ENCODE peak calls at places on chromosomes 6 and 20, in eight cellular contexts. J, N, P, H, Y, T, K and U are unnamed samples.
A peak's percentile ranks its signal among the peaks of the same experiment; 100 is the strongest.

GRCh38 chr6:127635091-127635490 is 58.1 kb downstream of the C6orf58 start:
- DNase-seq in J (no peak), N (no peak), P (no peak), H (no peak), Y (no peak), T (no peak), K (no peak), U (no peak)

GRCh38 chr20:33826270-33826897 is 15.2 kb downstream of the CHMP4B start:
- DNase-seq in J (no peak), N (no peak), P (no peak), H (no peak), Y (no peak), T (no peak), K (no peak), U (no peak)

GRCh38 chr6:112249489-112249888 is 4.9 kb downstream of the LAMA4 start:
- DNase-seq in J (no peak), N (no peak), P (no peak), H (no peak), Y (no peak), T (no peak), K (no peak), U (no peak)

GRCh38 chr6:42279144-42279781 is 61.6 kb upstream of the MRPS10 start:
- DNase-seq in J (peak; percentile 54), N (no peak), P (no peak), H (no peak), Y (no peak), T (no peak), K (peak; percentile 56), U (no peak)

GRCh38 chr6:158039178-158039557 is 57.5 kb downstream of the SYNJ2 start:
- DNase-seq in J (no peak), N (no peak), P (peak; percentile 42), H (peak; percentile 8), Y (peak; percentile 21), T (no peak), K (no peak), U (no peak)

GRCh38 chr6:130118236-130118635 is 99.9 kb downstream of the L3MBTL3 start:
- DNase-seq in J (no peak), N (no peak), P (no peak), H (no peak), Y (no peak), T (no peak), K (no peak), U (no peak)

GRCh38 chr6:155107432-155108069 is 112.4 kb downstream of the TIAM2 start:
- DNase-seq in J (no peak), N (no peak), P (no peak), H (no peak), Y (no peak), T (no peak), K (no peak), U (no peak)

GRCh38 chr6:118746100-118746874 is 94.9 kb upstream of the CEP85L start:
- DNase-seq in J (no peak), N (no peak), P (no peak), H (no peak), Y (no peak), T (no peak), K (no peak), U (no peak)

GRCh38 chr6:122286512-122286911 is 112.9 kb upstream of the HSF2 start:
- DNase-seq in J (no peak), N (no peak), P (no peak), H (no peak), Y (no peak), T (no peak), K (no peak), U (no peak)

GRCh38 chr20:50434653-50435396 is 75.4 kb upstream of the PTPN1 start:
- DNase-seq in J (peak; percentile 88), N (no peak), P (no peak), H (no peak), Y (no peak), T (peak; percentile 53), K (no peak), U (no peak)

GRCh38 chr6:42441661-42442081 is 10.1 kb downstream of the TRERF1 start:
- DNase-seq in J (no peak), N (no peak), P (peak; percentile 27), H (no peak), Y (peak; percentile 78), T (no peak), K (no peak), U (no peak)

GRCh38 chr20:45111799-45112471 is 3.0 kb downstream of the WFDC5 start:
- DNase-seq in J (no peak), N (peak; percentile 28), P (no peak), H (no peak), Y (peak; percentile 66), T (no peak), K (no peak), U (no peak)

GRCh38 chr6:2733324-2733723 is 17.4 kb downstream of the MYLK4 start:
- DNase-seq in J (peak; percentile 71), N (peak; percentile 61), P (peak; percentile 72), H (peak; percentile 55), Y (no peak), T (no peak), K (peak; percentile 83), U (no peak)

GRCh38 chr6:42226251-42227143 is 8.8 kb upstream of the MRPS10 start:
- DNase-seq in J (no peak), N (no peak), P (no peak), H (no peak), Y (no peak), T (peak; percentile 38), K (no peak), U (no peak)

GRCh38 chr6:109801794-109802193 is 110.7 kb downstream of the FIG4 start:
- DNase-seq in J (no peak), N (no peak), P (no peak), H (no peak), Y (no peak), T (no peak), K (no peak), U (no peak)

GRCh38 chr20:47258745-47259695 is 97.5 kb downstream of the ZMYND8 start:
- DNase-seq in J (peak; percentile 74), N (no peak), P (no peak), H (peak; percentile 53), Y (no peak), T (no peak), K (peak; percentile 53), U (no peak)

GRCh38 chr6:3795836-3796395 is 44.4 kb upstream of the PXDC1 start:
- DNase-seq in J (no peak), N (no peak), P (no peak), H (no peak), Y (no peak), T (no peak), K (no peak), U (peak; percentile 75)

GRCh38 chr6:24394777-24395437 is 7.8 kb upstream of the MRS2 start:
- DNase-seq in J (peak; percentile 78), N (no peak), P (no peak), H (no peak), Y (no peak), T (peak; percentile 41), K (no peak), U (no peak)

GRCh38 chr6:10418361-10418861 is 3.5 kb upstream of the TFAP2A start:
- DNase-seq in J (no peak), N (no peak), P (no peak), H (no peak), Y (no peak), T (no peak), K (no peak), U (no peak)
- H3K4me3 ChIP-seq in J (no peak overlapping the region), N (no peak overlapping the region), P (peak overlapping the region; percentile 83), H (no peak overlapping the region), Y (peak overlapping the region; percentile 33), T (no peak overlapping the region), K (no peak overlapping the region), U (no peak overlapping the region)

DNA sequence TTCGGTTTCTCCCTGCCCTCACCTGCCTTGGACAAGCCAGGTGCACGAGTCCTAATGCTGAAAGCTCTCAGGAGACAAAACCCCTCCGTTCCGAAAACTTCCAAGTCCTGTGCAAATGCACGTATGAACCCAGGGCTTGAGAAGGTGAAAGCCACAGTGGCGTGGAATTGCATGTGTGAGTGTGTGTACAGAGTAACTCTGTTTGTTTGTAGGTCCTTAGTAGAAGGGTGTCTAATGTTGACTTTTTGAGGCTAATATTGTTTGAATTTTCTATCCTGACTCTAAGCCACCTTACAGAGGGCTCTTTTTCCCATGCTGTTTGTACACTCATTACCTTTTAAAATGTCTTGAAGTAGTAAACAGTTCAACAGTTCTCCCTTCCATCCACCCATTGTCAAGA is 129.1 kb downstream of the FOXA2 start:
- DNase-seq in J (no peak), N (no peak), P (no peak), H (no peak), Y (no peak), T (no peak), K (no peak), U (no peak)
- H3K27me3 ChIP-seq in J (peaks cover 73% of the 10 kb centered on the region), N (no peaks in the 10 kb centered on the region), P (peaks cover 14% of the 10 kb centered on the region), H (peaks cover 94% of the 10 kb centered on the region), Y (peaks cover 95% of the 10 kb centered on the region), T (no peaks in the 10 kb centered on the region), K (no peaks in the 10 kb centered on the region), U (peaks cover 16% of the 10 kb centered on the region)

GRCh38 chr6:66277400-66277799 is 570.4 kb upstream of the EYS start:
- DNase-seq in J (no peak), N (no peak), P (no peak), H (no peak), Y (no peak), T (no peak), K (no peak), U (no peak)

DNA sequence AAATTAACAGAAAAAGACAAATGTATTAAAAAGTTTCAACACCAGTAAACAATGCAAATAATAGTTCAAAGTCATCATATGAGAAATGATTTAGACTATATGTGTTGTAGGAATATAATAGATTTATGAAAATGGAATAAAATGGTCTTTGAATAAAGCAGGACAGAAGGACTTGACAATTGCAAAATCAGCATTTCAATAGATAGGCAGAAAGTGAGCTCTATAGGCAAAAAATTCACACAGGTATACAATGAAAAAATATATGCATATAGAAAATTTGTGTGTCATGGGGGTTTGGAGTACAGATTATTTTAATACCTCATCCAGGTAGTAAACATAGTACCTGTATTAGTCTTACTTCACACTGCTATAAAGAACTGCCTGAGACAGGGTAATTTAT is 571.1 kb upstream of the EYS start:
- DNase-seq in J (no peak), N (no peak), P (no peak), H (no peak), Y (no peak), T (no peak), K (no peak), U (no peak)
- TF ChIP-seq CTCF in J (no peak), N (no peak), P (no peak), H (no peak), Y (no peak), T (no peak), K (no peak), U (no peak)

DNA sequence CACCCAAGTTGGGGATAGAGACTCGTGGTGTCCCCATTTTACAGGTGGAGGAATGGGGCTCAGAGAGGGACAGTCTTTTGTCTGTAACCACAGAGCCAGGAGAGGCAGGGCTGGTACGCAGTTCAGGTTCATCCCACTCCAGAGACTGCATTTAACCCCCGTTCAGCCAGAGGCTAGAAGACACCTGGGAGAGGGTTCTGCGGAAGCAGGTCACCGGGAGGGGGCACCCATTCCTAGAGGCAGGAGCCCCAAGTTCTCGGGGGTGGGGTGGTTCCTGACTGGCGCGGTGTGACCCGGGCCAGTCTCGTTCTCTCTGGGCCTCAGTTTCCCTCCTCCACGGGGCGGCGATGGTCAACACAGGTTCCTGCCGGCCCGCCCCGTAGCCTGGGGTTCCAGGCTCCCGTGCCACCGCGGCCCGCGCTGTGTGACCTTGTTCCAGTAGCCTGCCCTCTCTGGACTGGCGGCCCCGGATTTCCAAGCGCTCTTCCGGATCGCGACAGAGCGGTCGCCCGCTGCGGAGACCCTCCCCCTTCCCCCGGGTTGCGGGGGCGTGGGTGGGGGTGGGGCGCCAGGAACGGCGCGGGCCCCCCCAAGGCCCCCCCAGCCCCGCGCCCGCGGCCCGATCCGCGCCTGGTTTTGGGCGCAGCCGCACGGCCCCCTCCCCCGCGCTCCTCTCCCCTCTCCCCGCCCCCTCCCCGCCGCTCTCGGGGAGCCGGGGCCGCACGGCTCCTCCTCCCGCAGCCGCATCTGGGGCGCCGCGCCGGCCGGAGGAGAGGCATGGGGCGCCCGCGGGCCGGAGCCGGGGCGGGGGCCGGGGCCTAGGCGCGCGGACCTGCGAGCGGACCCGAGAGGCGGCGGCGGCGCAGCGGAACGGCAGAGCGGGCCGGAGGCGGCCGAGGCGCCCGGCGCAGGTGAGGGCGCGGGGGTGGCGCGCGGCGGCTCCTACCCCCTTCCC is at the start of gene DLGAP4:
- DNase-seq in J (no peak), N (no peak), P (no peak), H (no peak), Y (peak; percentile 85), T (no peak), K (no peak), U (no peak)
- H3K4me3 ChIP-seq in J (peak within 1 kb of the TSS; percentile 32), N (no peak within 1 kb of the TSS), P (peak within 1 kb of the TSS; percentile 47), H (peak within 1 kb of the TSS; percentile 51), Y (peak within 1 kb of the TSS; percentile 61), T (no peak within 1 kb of the TSS), K (peak within 1 kb of the TSS; percentile 43), U (peak within 1 kb of the TSS; percentile 71)